ENCODE peak calls at places on chromosome 13, in five cellular contexts. One of them, this sample, is unnamed.

GRCh38 chr13:51881296-51881695 is 19.5 kb downstream of the CCDC70 start:
- DNase-seq in ovary: no peak
- DNase-seq in breast epithelium: no peak
- DNase-seq in keratinocyte: no peak
- DNase-seq in IMR-90: no peak
- DNase-seq in this sample: no peak

GRCh38 chr13:68522184-68522583 is 1292.0 kb upstream of the PCDH9 start:
- DNase-seq in ovary: no peak
- DNase-seq in breast epithelium: no peak
- DNase-seq in keratinocyte: no peak
- DNase-seq in IMR-90: no peak
- DNase-seq in this sample: no peak

GRCh38 chr13:63117710-63118109 is 1702.1 kb upstream of the PCDH20 start:
- DNase-seq in breast epithelium: no peak
- DNase-seq in ovary: no peak
- DNase-seq in keratinocyte: no peak
- DNase-seq in IMR-90: no peak
- DNase-seq in this sample: no peak

GRCh38 chr13:87889241-87889640 is 218.1 kb downstream of the SLITRK5 start:
- DNase-seq in breast epithelium: no peak
- DNase-seq in ovary: no peak
- DNase-seq in IMR-90: no peak
- DNase-seq in keratinocyte: no peak
- DNase-seq in this sample: no peak

GRCh38 chr13:24923305-24923640 is 159.3 kb downstream of the RNF17 start:
- DNase-seq in IMR-90: peak; percentile 75
- DNase-seq in breast epithelium: no peak
- DNase-seq in ovary: no peak
- DNase-seq in keratinocyte: no peak
- DNase-seq in this sample: no peak

GRCh38 chr13:67343777-67344176 is 113.6 kb upstream of the PCDH9 start:
- DNase-seq in ovary: no peak
- DNase-seq in keratinocyte: no peak
- DNase-seq in breast epithelium: no peak
- DNase-seq in IMR-90: no peak
- DNase-seq in this sample: no peak

GRCh38 chr13:74168263-74168675 is 34.1 kb upstream of the KLF12 start:
- DNase-seq in breast epithelium: no peak
- DNase-seq in ovary: no peak
- DNase-seq in IMR-90: no peak
- DNase-seq in keratinocyte: no peak
- DNase-seq in this sample: no peak

GRCh38 chr13:33649212-33649917 is 168.6 kb upstream of the RFC3 start:
- DNase-seq in keratinocyte: no peak
- DNase-seq in ovary: no peak
- DNase-seq in breast epithelium: no peak
- DNase-seq in IMR-90: peak; percentile 6
- DNase-seq in this sample: no peak

GRCh38 chr13:93037780-93038179 is 188.8 kb upstream of the GPC6 start:
- DNase-seq in ovary: no peak
- DNase-seq in IMR-90: no peak
- DNase-seq in breast epithelium: no peak
- DNase-seq in keratinocyte: no peak
- DNase-seq in this sample: no peak

GRCh38 chr13:50345804-50346203 is 330.6 kb downstream of the KCNRG start:
- DNase-seq in ovary: no peak
- DNase-seq in keratinocyte: no peak
- DNase-seq in IMR-90: no peak
- DNase-seq in breast epithelium: no peak
- DNase-seq in this sample: no peak

GRCh38 chr13:54301085-54301484 is 1272.5 kb downstream of the OLFM4 start:
- DNase-seq in ovary: no peak
- DNase-seq in keratinocyte: no peak
- DNase-seq in breast epithelium: no peak
- DNase-seq in IMR-90: no peak
- DNase-seq in this sample: no peak

GRCh38 chr13:30191491-30192100 is 115.8 kb downstream of the KATNAL1 start:
- DNase-seq in IMR-90: peak; percentile 54
- DNase-seq in keratinocyte: no peak
- DNase-seq in ovary: no peak
- DNase-seq in breast epithelium: no peak
- DNase-seq in this sample: no peak

DNA sequence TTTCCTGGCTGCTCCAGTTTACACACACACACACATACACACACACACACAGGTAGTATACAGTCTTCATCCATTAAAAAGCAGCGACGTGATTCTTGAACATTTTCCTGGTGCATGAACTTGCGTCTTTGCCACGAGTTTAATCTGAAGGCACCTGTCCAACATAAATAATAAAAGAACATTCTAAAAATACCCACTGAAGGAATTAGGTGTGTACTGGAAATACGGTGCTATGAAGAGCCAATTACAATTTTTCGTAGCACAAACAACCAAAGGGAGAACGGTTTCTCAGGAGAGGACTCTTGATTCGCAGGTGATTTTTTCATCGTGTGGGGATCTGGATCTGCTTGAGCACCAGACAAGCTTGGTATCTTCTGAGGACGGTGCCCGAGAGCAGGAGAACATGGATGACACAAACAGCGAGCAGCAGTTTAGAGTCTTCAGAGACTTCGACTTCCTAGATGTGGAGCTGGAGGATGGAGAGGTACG is 61.2 kb downstream of the ZAR1L start:
- DNase-seq in keratinocyte: no peak
- DNase-seq in ovary: no peak
- DNase-seq in breast epithelium: no peak
- DNase-seq in IMR-90: no peak
- DNase-seq in this sample: no peak
- H3K27ac ChIP-seq in keratinocyte: no peak overlapping the region
- H3K27ac ChIP-seq in ovary: no peak overlapping the region
- H3K27ac ChIP-seq in breast epithelium: peak overlapping the region; percentile 82
- H3K27ac ChIP-seq in IMR-90: no peak overlapping the region
- H3K27ac ChIP-seq in this sample: no peak overlapping the region

DNA sequence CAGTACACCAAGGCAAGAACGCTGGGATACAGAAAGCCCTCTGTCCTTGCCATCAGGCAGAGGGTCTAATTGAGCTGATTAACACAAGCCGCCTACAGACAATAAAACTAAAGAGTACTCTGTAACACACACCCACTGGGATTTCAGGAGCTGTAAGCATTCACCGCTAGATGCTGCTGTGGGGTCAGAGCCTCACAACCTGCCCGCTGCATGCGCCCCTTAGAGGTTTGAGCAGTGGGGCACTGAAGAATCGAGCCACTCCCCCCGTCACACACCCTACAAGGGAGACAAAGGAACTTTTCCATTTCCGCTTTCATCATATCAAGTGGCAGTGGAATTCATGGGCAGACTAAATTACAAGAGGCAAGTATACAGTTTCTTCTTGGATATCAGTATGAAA is 1080.6 kb downstream of the PCDH17 start:
- DNase-seq in keratinocyte: no peak
- DNase-seq in IMR-90: no peak
- DNase-seq in ovary: no peak
- DNase-seq in breast epithelium: no peak
- DNase-seq in this sample: no peak
- TF ChIP-seq CTCF in keratinocyte: no peak
- TF ChIP-seq CTCF in IMR-90: no peak
- TF ChIP-seq CTCF in ovary: no peak
- TF ChIP-seq CTCF in breast epithelium: no peak
- TF ChIP-seq CTCF in this sample: no peak

GRCh38 chr13:109776575-109776974 is 9.8 kb downstream of the IRS2 start:
- DNase-seq in ovary: no peak
- DNase-seq in breast epithelium: no peak
- DNase-seq in IMR-90: peak; percentile 33
- DNase-seq in keratinocyte: no peak
- DNase-seq in this sample: no peak

GRCh38 chr13:109779074-109779473 is 7.3 kb downstream of the IRS2 start:
- DNase-seq in IMR-90: no peak
- DNase-seq in keratinocyte: no peak
- DNase-seq in breast epithelium: no peak
- DNase-seq in ovary: no peak
- DNase-seq in this sample: no peak

GRCh38 chr13:109780880-109781383 is 5.5 kb downstream of the IRS2 start:
- DNase-seq in ovary: no peak
- DNase-seq in keratinocyte: no peak
- DNase-seq in IMR-90: no peak
- DNase-seq in breast epithelium: no peak
- DNase-seq in this sample: no peak

GRCh38 chr13:109779876-109780516 is 6.4 kb downstream of the IRS2 start:
- DNase-seq in breast epithelium: no peak
- DNase-seq in keratinocyte: no peak
- DNase-seq in ovary: no peak
- DNase-seq in IMR-90: no peak
- DNase-seq in this sample: no peak

GRCh38 chr13:109778102-109778542 is 8.3 kb downstream of the IRS2 start:
- DNase-seq in keratinocyte: no peak
- DNase-seq in ovary: no peak
- DNase-seq in breast epithelium: no peak
- DNase-seq in IMR-90: peak; percentile 39
- DNase-seq in this sample: no peak
- H3K4me3 ChIP-seq in keratinocyte: no peak overlapping the region
- H3K4me3 ChIP-seq in ovary: peak overlapping the region; percentile 15
- H3K4me3 ChIP-seq in breast epithelium: peak overlapping the region; percentile 97
- H3K4me3 ChIP-seq in IMR-90: no peak overlapping the region
- H3K4me3 ChIP-seq in this sample: no peak overlapping the region

GRCh38 chr13:41780736-41781708 is 179.9 kb downstream of the VWA8 start:
- DNase-seq in breast epithelium: no peak
- DNase-seq in keratinocyte: no peak
- DNase-seq in ovary: no peak
- DNase-seq in IMR-90: peak; percentile 80
- DNase-seq in this sample: no peak
- H3K27ac ChIP-seq in breast epithelium: peak overlapping the region; percentile 71
- H3K27ac ChIP-seq in keratinocyte: no peak overlapping the region
- H3K27ac ChIP-seq in ovary: no peak overlapping the region
- H3K27ac ChIP-seq in IMR-90: no peak overlapping the region
- H3K27ac ChIP-seq in this sample: no peak overlapping the region

GRCh38 chr13:40688781-40689180 is 22.3 kb upstream of the FOXO1 start:
- DNase-seq in IMR-90: no peak
- DNase-seq in keratinocyte: no peak
- DNase-seq in breast epithelium: no peak
- DNase-seq in ovary: no peak
- DNase-seq in this sample: no peak
- TF ChIP-seq CTCF in IMR-90: no peak
- TF ChIP-seq CTCF in keratinocyte: no peak
- TF ChIP-seq CTCF in breast epithelium: no peak
- TF ChIP-seq CTCF in ovary: no peak
- TF ChIP-seq CTCF in this sample: no peak

GRCh38 chr13:106529415-106530208 is 5.8 kb downstream of the EFNB2 start:
- DNase-seq in ovary: no peak
- DNase-seq in breast epithelium: no peak
- DNase-seq in keratinocyte: no peak
- DNase-seq in IMR-90: no peak
- DNase-seq in this sample: no peak
- H3K4me3 ChIP-seq in ovary: no peak overlapping the region
- H3K4me3 ChIP-seq in breast epithelium: peak overlapping the region; percentile 51
- H3K4me3 ChIP-seq in keratinocyte: peak overlapping the region; percentile 15
- H3K4me3 ChIP-seq in IMR-90: no peak overlapping the region
- H3K4me3 ChIP-seq in this sample: no peak overlapping the region

This sample was measured in RWPE2.